ENCODE peak calls at places on chromosomes 2 and 18, in seven cellular contexts. I is CD8-positive, alpha-beta memory T cell; H is A549; G is heart right ventricle; B is mammary epithelial cell; Y is colonic mucosa; C is kidney. P is an unnamed sample.

GRCh38 chr2:222703866-222704265 is 32.4 kb downstream of the MOGAT1 start:
- DNase-seq in I (no peak), H (no peak), G (no peak), B (no peak), Y (no peak), C (no peak), P (no peak)

GRCh38 chr2:150133623-150134022 is 353.8 kb downstream of the RND3 start:
- DNase-seq in I (no peak), H (peak), G (no peak), B (peak), Y (no peak), C (no peak), P (no peak)

GRCh38 chr2:173881466-173881865 is 83.7 kb downstream of the SP3 start:
- DNase-seq in I (no peak), H (no peak), G (no peak), B (no peak), Y (peak), C (no peak), P (no peak)

GRCh38 chr2:109615637-109616144 is 1.5 kb downstream of the SOWAHC start:
- DNase-seq in I (no peak), H (no peak), G (no peak), B (peak), Y (peak), C (peak), P (no peak)

GRCh38 chr18:68267583-68267982 is 447.3 kb downstream of the TMX3 start:
- DNase-seq in I (no peak), H (no peak), G (no peak), B (peak), Y (no peak), C (no peak), P (no peak)

GRCh38 chr2:175414872-175415487 is 233.5 kb upstream of the ATP5MC3 start:
- DNase-seq in I (no peak), H (peak), G (peak), B (peak), Y (peak), C (no peak), P (no peak)

GRCh38 chr2:105683145-105683544 is 61.6 kb upstream of the NCK2 start:
- DNase-seq in I (no peak), H (no peak), G (no peak), B (no peak), Y (no peak), C (no peak), P (no peak)

GRCh38 chr2:216372761-216373291 is 543 bp upstream of the MARCHF4 start:
- DNase-seq in I (no peak), H (peak), G (no peak), B (peak), Y (no peak), C (no peak), P (no peak)

GRCh38 chr2:23404426-23404825 is 19.4 kb downstream of the KLHL29 start:
- DNase-seq in I (no peak), H (peak), G (no peak), B (peak), Y (peak), C (no peak), P (peak)

GRCh38 chr2:64543006-64543697 is 19.0 kb downstream of the AFTPH start:
- DNase-seq in I (no peak), H (no peak), G (no peak), B (no peak), Y (no peak), C (no peak), P (no peak)

GRCh38 chr2:128536925-128537620 is 218.4 kb upstream of the HS6ST1 start:
- DNase-seq in I (no peak), H (peak), G (no peak), B (peak), Y (no peak), C (no peak), P (peak)

GRCh38 chr2:100972452-100972851 is 29.6 kb upstream of the RPL31 start:
- DNase-seq in I (no peak), H (no peak), G (no peak), B (no peak), Y (no peak), C (no peak), P (peak)

GRCh38 chr2:73185965-73186364 is 16.4 kb upstream of the NOTO start:
- DNase-seq in I (no peak), H (no peak), G (no peak), B (no peak), Y (no peak), C (no peak), P (no peak)

GRCh38 chr2:207075456-207075855 is 90.3 kb downstream of the KLF7 start:
- DNase-seq in I (no peak), H (no peak), G (no peak), B (no peak), Y (no peak), C (no peak), P (no peak)

GRCh38 chr18:23281626-23282436 is 146.5 kb downstream of the CABLES1 start:
- DNase-seq in I (no peak), H (peak), G (no peak), B (peak), Y (peak), C (no peak), P (no peak)

GRCh38 chr2:241636182-241636982 is 576 bp downstream of the THAP4 start:
- DNase-seq in I (peak), H (peak), G (peak), B (peak), Y (peak), C (peak), P (peak)

GRCh38 chr18:12278765-12279682 is 24.9 kb downstream of the CIDEA start:
- DNase-seq in I (no peak), H (no peak), G (peak), B (peak), Y (peak), C (peak), P (no peak)

GRCh38 chr2:235406420-235406819 is 87.4 kb upstream of the AGAP1 start:
- DNase-seq in I (no peak), H (no peak), G (no peak), B (no peak), Y (no peak), C (no peak), P (no peak)

GRCh38 chr2:193963472-193964119 is 1693.4 kb upstream of the SLC39A10 start:
- DNase-seq in I (no peak), H (no peak), G (no peak), B (peak), Y (no peak), C (no peak), P (no peak)

GRCh38 chr2:104849618-104850097 is 4.3 kb upstream of the POU3F3 start:
- DNase-seq in I (peak), H (no peak), G (peak), B (peak), Y (peak), C (peak), P (peak)

GRCh38 chr2:22942441-22942840 is 442.5 kb upstream of the KLHL29 start:
- DNase-seq in I (no peak), H (no peak), G (no peak), B (no peak), Y (no peak), C (no peak), P (no peak)

GRCh38 chr2:7694066-7695000 is 777.1 kb downstream of the RNF144A start:
- DNase-seq in I (no peak), H (no peak), G (no peak), B (no peak), Y (no peak), C (no peak), P (no peak)

GRCh38 chr2:20190862-20191713 is 33.8 kb downstream of the SDC1 start:
- DNase-seq in I (no peak), H (peak), G (no peak), B (no peak), Y (peak), C (no peak), P (no peak)

GRCh38 chr18:62205824-62206223 is 18.8 kb downstream of the RELCH start:
- DNase-seq in I (no peak), H (no peak), G (no peak), B (no peak), Y (no peak), C (no peak), P (no peak)

GRCh38 chr2:231197741-231198290 is 615 bp upstream of the ARMC9 start:
- DNase-seq in I (no peak), H (no peak), G (no peak), B (no peak), Y (no peak), C (no peak), P (no peak)

GRCh38 chr2:47008381-47009280 is 93.0 kb upstream of the MCFD2 start:
- DNase-seq in I (no peak), H (no peak), G (peak), B (no peak), Y (no peak), C (peak), P (no peak)

GRCh38 chr2:27728081-27728858 is 43.2 kb upstream of the MRPL33 start:
- DNase-seq in I (no peak), H (no peak), G (no peak), B (no peak), Y (no peak), C (no peak), P (no peak)

GRCh38 chr2:24898122-24899109 is 21.6 kb downstream of the ADCY3 start:
- DNase-seq in I (no peak), H (no peak), G (peak), B (no peak), Y (no peak), C (no peak), P (peak)
- H3K27ac ChIP-seq in I (no peak), H (no peak), G (peak), B (no peak), Y (no peak), C (no peak), P (no peak)

DNA sequence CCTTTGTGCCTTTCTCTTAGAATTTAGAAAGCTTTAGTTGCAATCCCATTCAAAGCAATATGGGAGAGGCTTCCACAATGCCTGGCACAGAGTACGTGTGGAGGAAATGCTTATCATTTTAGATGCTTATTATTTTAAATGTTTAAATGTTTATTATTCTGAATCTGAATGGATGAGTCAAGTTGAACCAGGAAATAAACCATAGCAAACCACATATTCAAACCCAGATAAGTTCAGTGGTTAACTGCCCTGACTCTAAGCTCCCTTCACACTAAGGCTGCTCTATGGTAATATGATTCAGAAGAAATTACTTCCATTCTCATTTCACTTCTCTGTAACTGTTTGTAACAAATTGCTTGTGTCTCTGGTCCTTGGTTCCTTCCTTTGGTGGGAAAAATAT is 5.2 kb upstream of the PPP4R1 start:
- DNase-seq in I (no peak), H (no peak), G (no peak), B (peak), Y (no peak), C (no peak), P (no peak)
- H3K27ac ChIP-seq in I (no peak), H (peak), G (no peak), B (no peak), Y (no peak), C (no peak), P (no peak)

GRCh38 chr2:95069465-95069864 is 44.0 kb downstream of the MAL start:
- DNase-seq in I (no peak), H (no peak), G (no peak), B (no peak), Y (no peak), C (no peak), P (no peak)
- H3K27ac ChIP-seq in I (no peak), H (no peak), G (no peak), B (no peak), Y (no peak), C (no peak), P (no peak)

GRCh38 chr18:28740575-28740974 is 563.6 kb upstream of the CDH2 start:
- DNase-seq in I (no peak), H (no peak), G (no peak), B (no peak), Y (no peak), C (no peak), P (no peak)
- H3K27ac ChIP-seq in I (no peak), H (no peak), G (no peak), B (no peak), Y (no peak), C (no peak), P (no peak)

GRCh38 chr2:111898703-111899514 is 502 bp downstream of the MERTK start:
- DNase-seq in I (no peak), H (no peak), G (peak), B (no peak), Y (no peak), C (no peak), P (no peak)

GRCh38 chr2:111896007-111896406 is 2.4 kb upstream of the MERTK start:
- DNase-seq in I (no peak), H (no peak), G (no peak), B (no peak), Y (peak), C (no peak), P (no peak)

GRCh38 chr2:111897630-111897923 is 830 bp upstream of the MERTK start:
- DNase-seq in I (no peak), H (no peak), G (no peak), B (no peak), Y (no peak), C (no peak), P (no peak)

GRCh38 chr2:111896576-111896975 is 1.8 kb upstream of the MERTK start:
- DNase-seq in I (no peak), H (no peak), G (no peak), B (peak), Y (no peak), C (no peak), P (no peak)

GRCh38 chr2:111897924-111898702 is at the start of gene MERTK:
- DNase-seq in I (no peak), H (peak), G (peak), B (peak), Y (peak), C (peak), P (peak)
- H3K27ac ChIP-seq in I (no peak), H (peak), G (peak), B (no peak), Y (peak), C (peak), P (peak)

GRCh38 chr2:111669928-111670695 is 213.9 kb downstream of the ANAPC1 start:
- DNase-seq in I (no peak), H (no peak), G (no peak), B (no peak), Y (peak), C (no peak), P (no peak)

GRCh38 chr2:111667542-111668273 is 216.3 kb downstream of the ANAPC1 start:
- DNase-seq in I (no peak), H (no peak), G (no peak), B (peak), Y (peak), C (no peak), P (no peak)

GRCh38 chr2:111667001-111667400 is 217.0 kb downstream of the ANAPC1 start:
- DNase-seq in I (no peak), H (no peak), G (no peak), B (no peak), Y (peak), C (no peak), P (no peak)

GRCh38 chr2:111668274-111668616 is 215.7 kb downstream of the ANAPC1 start:
- DNase-seq in I (no peak), H (no peak), G (no peak), B (no peak), Y (peak), C (no peak), P (no peak)

DNA sequence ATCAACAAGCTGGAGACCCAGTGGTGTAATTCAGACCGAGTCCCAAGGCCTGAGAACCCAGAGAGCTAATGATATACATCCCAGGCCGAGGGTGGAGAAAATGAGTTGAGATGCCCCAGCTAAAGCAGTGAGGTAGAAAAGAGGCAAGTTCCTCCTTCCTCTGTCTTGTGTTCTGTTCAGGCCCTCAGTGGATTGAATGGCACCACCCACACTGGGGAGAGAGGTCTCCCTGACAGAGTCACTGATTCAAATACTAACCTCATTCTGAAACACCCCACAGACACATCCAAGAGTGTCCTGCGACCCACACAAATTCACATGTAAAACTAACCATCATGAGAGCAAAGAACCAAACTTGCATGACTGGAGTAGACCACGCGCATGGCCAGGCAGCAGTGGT is 215.3 kb downstream of the ANAPC1 start:
- DNase-seq in I (no peak), H (no peak), G (no peak), B (no peak), Y (peak), C (no peak), P (no peak)
- H3K27ac ChIP-seq in I (no peak), H (no peak), G (no peak), B (no peak), Y (no peak), C (no peak), P (no peak)

DNA sequence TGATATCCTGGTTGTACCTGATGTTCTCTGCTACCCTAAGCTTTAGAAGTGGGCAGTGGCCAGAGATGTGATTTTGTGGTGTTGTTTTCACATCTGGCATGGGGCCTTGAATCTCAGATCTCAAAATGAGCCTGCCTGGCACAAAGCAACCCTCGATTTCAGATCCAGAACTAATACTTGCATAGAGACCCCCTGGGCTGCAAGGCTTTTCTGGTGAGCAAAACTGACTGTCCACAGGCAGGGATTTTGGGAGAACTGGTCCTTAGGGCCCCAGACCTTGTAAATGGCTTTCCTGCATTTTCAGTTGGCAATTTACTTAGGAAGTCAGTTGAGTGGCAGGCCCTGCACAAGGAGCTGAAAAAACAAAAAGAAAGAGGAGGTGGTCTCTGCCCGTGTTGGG is 265.3 kb downstream of the MYCN start:
- DNase-seq in I (no peak), H (no peak), G (no peak), B (no peak), Y (no peak), C (no peak), P (no peak)
- H3K27ac ChIP-seq in I (no peak), H (no peak), G (no peak), B (no peak), Y (no peak), C (no peak), P (no peak)

GRCh38 chr2:187424156-187424555 is 23.9 kb downstream of the CALCRL start:
- DNase-seq in I (no peak), H (no peak), G (no peak), B (peak), Y (no peak), C (no peak), P (no peak)

DNA sequence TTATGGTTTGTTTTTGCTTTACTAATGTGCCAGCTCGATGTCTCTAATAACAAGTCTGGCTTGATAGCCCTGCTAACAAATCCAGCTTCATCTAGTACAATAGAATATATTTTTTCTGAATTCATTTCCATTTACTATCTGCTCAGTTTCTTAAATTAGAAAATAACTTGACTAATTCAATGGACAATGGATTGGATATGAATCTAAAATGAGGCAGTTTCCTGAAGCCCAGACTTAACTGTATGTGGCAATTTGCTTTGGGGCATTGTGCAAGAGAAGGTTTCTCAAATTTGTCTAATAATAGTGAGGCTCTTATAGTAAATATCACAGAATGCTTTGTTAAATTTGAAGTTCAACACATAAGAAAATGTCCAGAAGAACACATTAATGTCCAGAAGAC is 25.8 kb downstream of the CALCRL start:
- DNase-seq in I (no peak), H (no peak), G (no peak), B (no peak), Y (no peak), C (no peak), P (no peak)
- H3K27ac ChIP-seq in I (no peak), H (no peak), G (peak), B (no peak), Y (no peak), C (no peak), P (no peak)

DNA sequence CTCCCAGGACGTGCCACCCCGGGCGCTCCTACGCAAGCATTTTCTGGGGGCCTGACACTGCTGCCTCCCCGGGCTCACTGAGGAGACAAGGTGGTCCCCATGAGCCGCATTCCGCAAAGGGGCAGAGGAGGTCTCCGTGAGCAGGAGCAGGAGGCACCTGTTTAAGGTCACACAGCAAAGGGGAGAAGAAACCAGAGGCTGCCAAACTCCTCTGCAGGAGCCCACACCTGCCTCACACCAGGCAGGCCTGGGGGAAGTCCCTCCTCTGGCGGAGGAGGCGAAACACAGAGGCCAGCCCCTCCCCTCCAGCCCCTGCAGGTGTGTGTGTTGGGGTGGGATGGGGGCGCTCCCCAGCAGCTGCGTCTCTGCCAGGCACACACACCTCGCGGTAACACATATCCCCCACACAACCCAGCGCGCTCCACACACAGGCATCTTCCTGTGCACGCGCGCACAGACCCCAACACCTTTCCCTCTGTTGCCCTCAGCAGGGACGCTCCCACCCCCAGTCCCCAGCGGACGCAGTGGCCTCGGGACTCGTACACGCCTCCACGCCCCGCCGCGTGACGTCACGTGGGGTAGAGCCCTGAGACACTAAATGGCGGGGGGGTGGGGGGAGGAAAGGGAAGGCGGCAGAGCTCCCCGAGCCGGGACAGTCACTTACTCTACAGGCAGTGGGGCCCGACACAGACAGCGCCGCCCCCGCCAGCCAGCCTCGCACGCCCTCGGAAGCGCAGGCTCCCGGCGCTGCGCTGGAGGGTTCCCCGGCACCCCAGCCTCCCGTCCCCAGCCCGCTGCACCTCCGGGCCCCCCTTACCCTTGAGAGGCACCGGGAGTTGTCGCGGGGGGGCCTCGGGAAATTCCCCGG is 537 bp upstream of the WNT10A start:
- DNase-seq in I (peak), H (no peak), G (no peak), B (no peak), Y (peak), C (peak), P (peak)
- H3K27ac ChIP-seq in I (peak), H (no peak), G (no peak), B (no peak), Y (peak), C (no peak), P (peak)